ENCODE peak calls at places on chromosome 13, in four cellular contexts. A is HFFc6, C is mesothelial cell of epicardium, G is heart right ventricle. T is an unnamed sample.
A peak's percentile ranks its signal among the peaks of the same experiment; 100 is the strongest.

GRCh38 chr13:93147946-93148345 is 78.7 kb upstream of the GPC6 start:
- DNase-seq in A (no peak), C (no peak), G (no peak), T (no peak)

GRCh38 chr13:35260316-35260715 is 216.2 kb downstream of the MAB21L1 start:
- DNase-seq in A (no peak), C (no peak), G (no peak), T (no peak)

GRCh38 chr13:76696370-76696769 is 189.8 kb downstream of the KCTD12 start:
- DNase-seq in A (peak; percentile 9), C (no peak), G (no peak), T (peak; percentile 42)

GRCh38 chr13:93260591-93260990 is 34.0 kb downstream of the GPC6 start:
- DNase-seq in A (peak; percentile 62), C (no peak), G (no peak), T (peak; percentile 52)

GRCh38 chr13:108322206-108322824 is 52.8 kb downstream of the TNFSF13B start:
- DNase-seq in A (peak; percentile 49), C (no peak), G (no peak), T (peak; percentile 64)

GRCh38 chr13:113742000-113742441 is 17.0 kb upstream of the TMEM255B start:
- DNase-seq in A (peak; percentile 32), C (peak; percentile 17), G (no peak), T (peak; percentile 41)

GRCh38 chr13:75357576-75358295 is 124.2 kb downstream of the TBC1D4 start:
- DNase-seq in A (peak; percentile 42), C (no peak), G (no peak), T (peak; percentile 76)

GRCh38 chr13:83215627-83216026 is 666.6 kb downstream of the SLITRK1 start:
- DNase-seq in A (peak; percentile 71), C (no peak), G (no peak), T (peak; percentile 85)

GRCh38 chr13:114004416-114005205 is 30.7 kb upstream of the C13orf46 start:
- DNase-seq in A (no peak), C (no peak), G (no peak), T (peak; percentile 90)

GRCh38 chr13:47708386-47708785 is 292.7 kb downstream of the SUCLA2 start:
- DNase-seq in A (peak; percentile 28), C (no peak), G (no peak), T (peak; percentile 52)

GRCh38 chr13:44197791-44198770 is 175.5 kb upstream of the SERP2 start:
- DNase-seq in A (no peak), C (no peak), G (no peak), T (peak; percentile 21)

GRCh38 chr13:40895715-40896184 is 106.3 kb downstream of the SLC25A15 start:
- DNase-seq in A (no peak), C (no peak), G (no peak), T (no peak)

GRCh38 chr13:113149711-113150544 is 8.5 kb upstream of the PROZ start:
- DNase-seq in A (no peak), C (no peak), G (no peak), T (no peak)

GRCh38 chr13:73809561-73809960 is 324.6 kb downstream of the KLF12 start:
- DNase-seq in A (peak; percentile 56), C (no peak), G (no peak), T (peak; percentile 32)

GRCh38 chr13:113929628-113930615 is 44.0 kb downstream of the C13orf46 start:
- DNase-seq in A (no peak), C (no peak), G (no peak), T (no peak)

GRCh38 chr13:87680298-87680697 is 9.1 kb downstream of the SLITRK5 start:
- DNase-seq in A (no peak), C (no peak), G (no peak), T (no peak)

GRCh38 chr13:23518231-23518630 is 52.0 kb upstream of the TNFRSF19 start:
- DNase-seq in A (no peak), C (no peak), G (no peak), T (no peak)

GRCh38 chr13:27868639-27869435 is 51.0 kb upstream of the PDX1 start:
- DNase-seq in A (no peak), C (no peak), G (no peak), T (peak; percentile 22)

GRCh38 chr13:59480398-59480797 is 683.3 kb downstream of the DIAPH3 start:
- DNase-seq in A (no peak), C (no peak), G (no peak), T (peak; percentile 34)

GRCh38 chr13:83312194-83312593 is 570.1 kb downstream of the SLITRK1 start:
- DNase-seq in A (no peak), C (no peak), G (no peak), T (peak; percentile 19)

GRCh38 chr13:44818428-44818827 is 170.8 kb downstream of the NUFIP1 start:
- DNase-seq in A (peak; percentile 13), C (no peak), G (no peak), T (peak; percentile 36)

GRCh38 chr13:110716235-110716505 is 2.7 kb downstream of the ING1 start:
- DNase-seq in A (no peak), C (no peak), G (peak; percentile 37), T (peak; percentile 19)

GRCh38 chr13:110713981-110714797 is 689 bp downstream of the ING1 start:
- DNase-seq in A (peak; percentile 57), C (no peak), G (peak; percentile 53), T (peak; percentile 47)

GRCh38 chr13:110714798-110715394 is 1.4 kb downstream of the ING1 start:
- DNase-seq in A (no peak), C (peak; percentile 44), G (peak; percentile 70), T (peak; percentile 50)

GRCh38 chr13:110713642-110713952 is at the start of gene ING1:
- DNase-seq in A (no peak), C (no peak), G (no peak), T (no peak)

DNA sequence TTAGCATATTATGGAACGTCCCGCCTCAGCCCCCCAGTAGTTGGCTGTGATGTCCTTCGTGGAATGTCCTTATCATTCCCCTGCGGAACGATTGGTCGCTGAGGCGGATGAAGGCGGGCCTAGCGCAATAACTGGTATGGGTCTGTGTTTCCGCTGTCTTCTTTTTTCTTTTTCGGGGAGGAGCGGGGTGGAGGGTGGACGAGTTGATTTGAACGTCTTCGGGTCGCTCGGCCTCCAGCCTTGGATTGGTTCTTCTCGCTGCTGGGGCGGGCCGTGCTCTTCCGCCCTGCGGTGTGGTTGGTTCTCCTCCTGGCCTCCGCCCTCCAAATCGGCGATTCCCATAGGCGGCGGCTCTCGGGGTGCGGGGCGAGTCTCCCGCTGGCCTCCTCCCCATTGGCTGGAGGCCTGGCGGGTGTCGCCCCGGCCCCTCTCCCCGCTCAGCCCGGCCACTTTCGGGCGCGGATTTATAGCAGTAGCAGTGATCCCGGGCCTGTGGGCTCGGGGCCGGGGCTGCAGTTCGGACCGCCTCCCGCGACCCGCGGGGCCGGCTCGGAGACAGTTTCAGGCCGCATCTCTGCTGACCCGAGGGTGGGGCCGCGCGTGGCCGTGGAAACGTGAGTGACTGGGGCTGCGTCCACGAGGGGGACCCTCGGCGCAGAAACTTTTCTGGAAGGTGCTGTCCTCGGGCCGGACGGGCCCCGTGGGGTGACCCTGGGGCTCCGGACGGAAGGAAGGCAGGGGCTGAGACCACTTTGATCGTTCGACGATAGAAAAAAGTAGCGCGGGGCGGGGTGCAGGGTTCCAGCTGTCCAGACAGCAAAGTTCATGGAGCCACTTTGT is 2.1 kb downstream of the ING1 start:
- DNase-seq in A (peak; percentile 100), C (peak; percentile 95), G (peak; percentile 97), T (peak; percentile 100)
- TF ChIP-seq CTCF in A (peak; percentile 52), C (no peak), G (no peak), T (no peak)

GRCh38 chr13:51146667-51147066 is 35.6 kb upstream of the C13orf42 start:
- DNase-seq in A (no peak), C (no peak), G (no peak), T (no peak)

GRCh38 chr13:51148952-51149573 is 38.0 kb upstream of the C13orf42 start:
- DNase-seq in A (peak; percentile 53), C (no peak), G (no peak), T (peak; percentile 77)

GRCh38 chr13:51151463-51151862 is 40.4 kb upstream of the C13orf42 start:
- DNase-seq in A (no peak), C (no peak), G (no peak), T (no peak)

GRCh38 chr13:51148223-51148951 is 37.3 kb upstream of the C13orf42 start:
- DNase-seq in A (no peak), C (no peak), G (no peak), T (no peak)

GRCh38 chr13:51147732-51148131 is 36.7 kb upstream of the C13orf42 start:
- DNase-seq in A (no peak), C (no peak), G (no peak), T (no peak)
- TF ChIP-seq CTCF in A (no peak), C (no peak), G (no peak), T (no peak)

GRCh38 chr13:26280822-26281221 is 26.9 kb downstream of the CDK8 start:
- DNase-seq in A (no peak), C (no peak), G (no peak), T (peak; percentile 29)
- TF ChIP-seq CTCF in A (no peak), C (no peak), G (no peak), T (no peak)

GRCh38 chr13:20136781-20137703 is 23.8 kb downstream of the GJA3 start:
- DNase-seq in A (no peak), C (no peak), G (peak; percentile 29), T (peak; percentile 14)
- TF ChIP-seq CTCF in A (peak; percentile 40), C (no peak), G (no peak), T (peak; percentile 50)

DNA sequence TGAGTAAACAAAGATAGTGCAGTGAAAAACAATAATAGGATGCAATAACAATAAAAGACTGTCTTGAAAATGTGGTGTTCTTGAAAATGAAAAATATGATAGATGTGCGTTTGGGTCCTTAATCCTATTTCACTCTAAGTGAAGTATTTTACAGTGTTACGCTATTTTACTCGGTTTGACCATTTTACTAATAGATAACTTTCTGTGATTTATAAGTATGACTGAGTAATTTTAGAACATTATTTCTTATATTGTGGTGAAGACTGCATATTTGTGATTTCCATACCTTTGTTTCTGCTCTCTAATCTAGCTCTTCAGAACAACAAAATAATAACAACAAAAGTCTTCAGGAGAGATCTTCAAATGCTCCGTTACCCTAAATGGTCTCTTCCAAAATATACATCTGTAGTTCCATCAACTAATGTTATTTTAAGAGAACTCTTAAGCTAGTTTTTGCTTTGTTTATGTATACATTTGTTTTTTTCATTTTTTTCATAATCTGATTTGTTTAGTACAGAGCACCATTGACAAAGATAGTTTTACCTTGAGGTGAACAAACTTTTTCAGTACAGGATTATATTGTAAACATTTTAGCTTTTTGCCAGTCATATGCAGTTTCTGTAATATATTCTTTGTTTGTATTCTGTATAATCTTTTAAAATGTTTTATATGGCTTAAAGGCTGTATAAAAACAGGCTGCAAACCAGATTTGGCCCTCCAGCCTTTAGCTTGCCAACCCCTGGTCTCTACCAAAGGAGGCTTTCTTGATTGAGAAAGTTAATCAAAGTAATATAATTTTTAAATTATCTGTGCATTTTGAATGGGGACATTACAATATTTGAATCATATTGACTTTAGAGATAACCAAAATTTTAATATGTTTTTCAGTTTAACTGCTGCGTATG is 1572.7 kb upstream of the PRR20A start:
- DNase-seq in A (no peak), C (no peak), G (no peak), T (no peak)
- TF ChIP-seq CTCF in A (no peak), C (no peak), G (no peak), T (no peak)

DNA sequence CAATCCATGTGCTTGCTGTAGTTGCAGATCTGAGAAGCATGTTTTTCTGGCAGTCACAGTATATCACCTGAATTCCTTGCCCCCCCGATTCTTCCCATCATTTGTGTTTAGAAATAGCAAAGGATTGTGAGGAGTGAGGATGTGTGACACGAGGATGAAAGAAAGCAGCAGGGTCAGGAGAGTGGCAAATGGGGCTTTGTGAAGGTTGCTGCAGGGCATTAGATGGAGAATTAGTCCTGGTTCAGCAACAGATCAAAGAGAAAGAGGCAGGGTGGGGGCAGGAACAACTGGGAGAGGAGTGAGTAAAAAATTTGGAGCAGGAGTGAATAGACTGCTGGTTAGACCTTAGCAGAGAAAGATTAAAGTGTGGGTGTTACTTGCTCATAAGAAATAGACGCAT is 47.7 kb upstream of the TNFSF11 start:
- DNase-seq in A (no peak), C (no peak), G (no peak), T (no peak)
- TF ChIP-seq CTCF in A (no peak), C (no peak), G (no peak), T (no peak)

GRCh38 chr13:66469745-66470144 is 760.4 kb downstream of the PCDH9 start:
- DNase-seq in A (no peak), C (no peak), G (no peak), T (no peak)
- TF ChIP-seq CTCF in A (no peak), C (no peak), G (no peak), T (no peak)